ENCODE peak calls at places on chromosomes 13 and 19, in nine cellular contexts. L is stomach, T is PC-3, H is brain microvascular endothelial cell, W is mucosa of descending colon, F is SK-N-SH, Q is lower leg skin, P is uterus, D is pancreas. Z is an unnamed sample.
A peak's percentile ranks its signal among the peaks of the same experiment; 100 is the strongest.

GRCh38 chr13:60370343-60370742 is 26.7 kb upstream of the TDRD3 start:
- DNase-seq in T (no peak), D (no peak), L (no peak), H (no peak), W (no peak), P (no peak), Q (no peak), F (no peak), Z (no peak)

GRCh38 chr13:106986033-106986484 is 418.1 kb upstream of the ARGLU1 start:
- DNase-seq in F (no peak), W (no peak), P (no peak), L (no peak), Q (no peak), H (peak; percentile 1), T (no peak), D (no peak), Z (no peak)

GRCh38 chr13:30157616-30157993 is 149.7 kb downstream of the KATNAL1 start:
- DNase-seq in Q (no peak), H (no peak), L (no peak), W (no peak), D (no peak), T (no peak), F (no peak), P (no peak), Z (no peak)

GRCh38 chr13:40591091-40591490 is 75.3 kb downstream of the FOXO1 start:
- DNase-seq in P (no peak), W (no peak), T (no peak), L (no peak), H (no peak), F (no peak), Q (no peak), D (no peak), Z (no peak)

GRCh38 chr19:2478324-2478755 is 2.4 kb downstream of the GADD45B start:
- DNase-seq in T (peak; percentile 53), D (peak; percentile 74), L (peak; percentile 82), W (peak; percentile 80), F (peak; percentile 63), H (no peak), P (peak; percentile 66), Q (peak; percentile 75), Z (peak; percentile 86)

GRCh38 chr19:44626067-44626624 is 12.8 kb downstream of the IGSF23 start:
- DNase-seq in L (no peak), F (no peak), D (peak; percentile 53), Q (no peak), P (no peak), H (peak; percentile 93), T (peak; percentile 96), W (no peak), Z (no peak)

GRCh38 chr19:58021541-58022282 is 12.1 kb upstream of the ZSCAN1 start:
- DNase-seq in H (peak; percentile 9), D (peak; percentile 40), P (peak; percentile 61), Q (peak; percentile 31), T (no peak), F (peak; percentile 81), W (no peak), L (no peak), Z (no peak)

GRCh38 chr19:5289060-5289990 is 51.3 kb downstream of the PTPRS start:
- DNase-seq in Q (no peak), L (no peak), F (peak; percentile 35), H (no peak), D (no peak), P (no peak), T (no peak), W (no peak), Z (no peak)

GRCh38 chr13:114095486-114095885 is 36.9 kb downstream of the RASA3 start:
- DNase-seq in H (no peak), P (peak; percentile 8), W (no peak), Q (no peak), L (no peak), T (no peak), F (no peak), D (no peak), Z (no peak)

GRCh38 chr13:30346789-30347167 is 39.4 kb upstream of the KATNAL1 start:
- DNase-seq in F (no peak), Q (no peak), T (no peak), D (no peak), P (no peak), H (no peak), L (no peak), W (no peak), Z (no peak)

GRCh38 chr19:4088975-4089374 is 22.3 kb upstream of the ZBTB7A start:
- DNase-seq in L (no peak), Q (no peak), F (no peak), W (no peak), D (no peak), H (no peak), T (no peak), P (no peak), Z (no peak)

GRCh38 chr19:6564393-6564792 is 26.6 kb downstream of the CD70 start:
- DNase-seq in T (peak; percentile 60), W (no peak), H (no peak), L (no peak), Q (no peak), P (no peak), F (no peak), D (no peak), Z (no peak)

GRCh38 chr19:19538077-19538764 is at the start of gene CILP2:
- DNase-seq in Q (no peak), H (no peak), D (no peak), T (peak; percentile 28), P (no peak), F (peak; percentile 96), L (peak; percentile 37), W (peak; percentile 65), Z (peak; percentile 60)

GRCh38 chr13:87669379-87669978 is 1.7 kb upstream of the SLITRK5 start:
- DNase-seq in Q (no peak), L (no peak), W (no peak), T (peak; percentile 59), H (no peak), D (no peak), P (no peak), F (peak; percentile 27), Z (no peak)

GRCh38 chr13:30371649-30372265 is 50.5 kb upstream of the UBE2L5 start:
- DNase-seq in D (peak; percentile 16), T (peak; percentile 69), W (peak; percentile 51), Q (no peak), F (no peak), P (no peak), H (peak; percentile 57), L (peak; percentile 71), Z (no peak)

GRCh38 chr19:18975011-18975410 is 34.0 kb upstream of the HOMER3 start:
- DNase-seq in T (peak; percentile 42), Q (no peak), F (no peak), D (no peak), L (no peak), W (no peak), P (no peak), H (no peak), Z (no peak)

GRCh38 chr13:48160879-48161278 is 66.0 kb upstream of the MED4 start:
- DNase-seq in T (peak; percentile 44), W (no peak), P (no peak), D (no peak), F (no peak), L (no peak), Q (peak; percentile 74), H (peak; percentile 18), Z (no peak)

GRCh38 chr19:54189020-54189667 is at the start of gene MBOAT7:
- DNase-seq in H (no peak), F (no peak), Q (no peak), D (no peak), L (no peak), P (no peak), T (no peak), W (no peak), Z (no peak)
- TF ChIP-seq CTCF in H (peak; percentile 19), F (peak; percentile 33), Q (no peak), D (peak; percentile 11), L (no peak), P (peak; percentile 57), T (peak; percentile 49), W (no peak), Z (peak; percentile 43)

DNA sequence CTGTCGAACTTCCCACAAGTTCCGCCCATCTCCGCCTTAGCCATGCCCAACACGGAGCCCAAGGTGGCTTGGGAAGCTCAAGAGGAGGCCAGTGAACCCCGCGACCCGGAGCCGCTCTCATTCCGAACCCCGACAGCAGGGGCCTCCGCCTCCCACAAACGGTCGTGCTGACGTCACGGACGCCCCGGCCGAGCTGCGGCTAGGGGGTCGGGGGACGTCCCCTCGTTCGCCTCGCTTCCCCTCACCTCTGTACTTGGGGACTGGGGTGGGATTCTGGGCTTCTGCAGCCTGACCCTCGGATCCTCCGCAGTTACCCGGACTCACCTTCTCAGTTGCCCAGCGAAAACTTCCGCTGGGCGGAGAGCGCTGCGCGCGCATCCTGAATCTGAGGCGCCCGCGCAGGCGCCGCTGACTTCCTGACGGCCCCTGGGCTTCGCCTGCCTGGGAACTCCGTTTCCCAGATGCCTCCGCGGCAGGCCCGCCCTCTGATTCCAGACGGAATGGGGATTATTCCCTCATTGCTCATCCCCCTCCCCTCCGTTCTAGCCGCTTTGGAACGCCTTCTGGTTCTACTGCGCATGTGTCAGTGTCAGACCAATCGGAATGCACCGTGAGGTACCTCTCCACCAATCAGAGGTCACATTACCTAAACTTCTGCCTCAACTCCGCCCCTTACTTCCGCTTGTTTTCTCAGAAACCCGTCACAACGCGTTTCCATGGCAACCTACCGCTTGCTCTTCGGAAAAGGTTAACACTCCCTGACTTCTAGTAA is at the start of gene VRK3:
- DNase-seq in P (peak; percentile 99), F (peak; percentile 96), W (peak; percentile 99), D (peak; percentile 100), L (peak; percentile 99), Q (peak; percentile 99), H (peak; percentile 100), T (peak; percentile 100), Z (peak; percentile 100)
- TF ChIP-seq CTCF in P (peak; percentile 15), F (peak; percentile 28), W (no peak), D (no peak), L (no peak), Q (no peak), H (peak; percentile 10), T (no peak), Z (peak; percentile 16)

DNA sequence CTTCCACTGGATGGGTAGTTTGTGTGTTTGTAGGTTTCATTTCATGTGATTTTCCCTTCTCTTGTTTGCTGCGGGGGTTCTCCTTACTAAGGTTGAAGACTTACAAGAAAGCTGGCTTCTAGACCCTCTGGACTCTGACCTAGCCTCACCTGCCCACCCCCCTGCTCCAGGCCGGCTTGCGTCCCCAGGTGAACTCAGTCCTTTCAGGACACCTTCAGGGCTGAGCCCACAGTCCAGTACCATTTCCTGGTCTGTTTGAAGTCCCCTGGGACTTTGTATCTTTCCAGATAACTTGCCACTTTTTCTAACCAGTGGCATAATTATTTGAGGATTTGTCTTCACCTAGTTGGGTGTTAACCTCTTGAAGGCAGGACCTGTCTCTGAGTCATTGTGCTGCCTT is 51.3 kb upstream of the MCF2L start:
- DNase-seq in F (no peak), Q (no peak), W (no peak), P (no peak), H (no peak), L (no peak), D (no peak), T (no peak), Z (no peak)
- TF ChIP-seq CTCF in F (no peak), Q (no peak), W (no peak), P (no peak), H (no peak), L (no peak), D (no peak), T (no peak), Z (no peak)

DNA sequence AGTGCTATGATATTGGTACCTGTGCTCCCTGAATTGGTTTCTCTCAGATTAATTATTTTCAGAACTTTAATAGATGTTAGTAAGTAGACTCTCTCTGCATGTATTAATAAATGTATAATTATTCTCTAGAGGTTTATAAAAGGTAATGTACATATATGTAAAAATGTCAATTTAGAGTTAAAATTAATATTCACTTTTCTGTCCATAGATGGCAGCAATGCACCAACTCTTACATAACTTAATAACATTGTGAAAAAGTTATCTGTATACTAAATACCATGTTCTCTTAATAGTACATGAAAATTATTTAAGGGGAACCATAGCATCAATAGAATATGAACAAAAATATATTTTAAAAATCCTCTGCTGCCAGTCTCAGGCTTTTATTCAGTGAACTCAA is 515.0 kb upstream of the KLHL1 start:
- DNase-seq in P (no peak), F (peak; percentile 12), Q (no peak), W (no peak), D (no peak), H (no peak), L (no peak), T (peak; percentile 56), Z (no peak)
- TF ChIP-seq CTCF in P (no peak), F (peak; percentile 72), Q (no peak), W (no peak), D (peak; percentile 15), H (no peak), L (peak; percentile 36), T (peak; percentile 59), Z (peak; percentile 33)

Z was measured in lower lobe of right lung.